ENCODE peak calls at places on chromosomes 12 and 14, in six cellular contexts. T is K562, L is GM12878, Y is GM12892, E is H1, Z is HepG2. K is an unnamed sample.
A peak's percentile ranks its signal among the peaks of the same experiment; 100 is the strongest.

GRCh38 chr14:105855893-105856675 is 329.7 kb downstream of the TMEM121 start:
- DNase-seq in T (no peak), L (no peak), Y (no peak), E (no peak), Z (no peak), K (peak; percentile 30)

GRCh38 chr12:42786400-42786799 is 196.9 kb upstream of the PRICKLE1 start:
- DNase-seq in T (no peak), L (no peak), Y (no peak), E (no peak), Z (no peak), K (no peak)

GRCh38 chr12:27657296-27657695 is 39.0 kb upstream of the REP15 start:
- DNase-seq in T (no peak), L (no peak), Y (no peak), E (no peak), Z (no peak), K (no peak)

GRCh38 chr12:69386921-69387320 is 27.4 kb downstream of the YEATS4 start:
- DNase-seq in T (no peak), L (no peak), Y (no peak), E (no peak), Z (no peak), K (no peak)

GRCh38 chr12:132765366-132765765 is 3.7 kb upstream of the ANKLE2 start:
- DNase-seq in T (peak; percentile 70), L (no peak), Y (no peak), E (no peak), Z (no peak), K (no peak)

GRCh38 chr14:100907240-100907639 is 3.7 kb upstream of the RTL1 start:
- DNase-seq in T (no peak), L (no peak), Y (no peak), E (no peak), Z (no peak), K (no peak)

GRCh38 chr12:4039927-4040326 is 166.7 kb upstream of the PARP11 start:
- DNase-seq in T (no peak), L (no peak), Y (no peak), E (no peak), Z (no peak), K (no peak)

GRCh38 chr12:40829738-40830144 is 137.5 kb downstream of the CNTN1 start:
- DNase-seq in T (no peak), L (no peak), Y (no peak), E (no peak), Z (no peak), K (no peak)

GRCh38 chr12:12081836-12082497 is 11.2 kb downstream of the BCL2L14 start:
- DNase-seq in T (peak; percentile 56), L (peak; percentile 39), Y (no peak), E (no peak), Z (peak; percentile 70), K (peak; percentile 60)

GRCh38 chr14:76375484-76375883 is 453 bp upstream of the ESRRB start:
- DNase-seq in T (no peak), L (no peak), Y (no peak), E (no peak), Z (no peak), K (no peak)

GRCh38 chr14:63542231-63542999 is 762 bp downstream of the PPP2R5E start:
- DNase-seq in T (peak; percentile 35), L (no peak), Y (peak; percentile 15), E (no peak), Z (no peak), K (no peak)

GRCh38 chr12:132925597-132926416 is 30.3 kb downstream of the ZNF605 start:
- DNase-seq in T (no peak), L (no peak), Y (no peak), E (no peak), Z (no peak), K (no peak)

GRCh38 chr14:86513056-86513455 is 983.1 kb downstream of the FLRT2 start:
- DNase-seq in T (no peak), L (no peak), Y (no peak), E (no peak), Z (no peak), K (no peak)

GRCh38 chr12:46237381-46238045 is 31.3 kb downstream of the SLC38A1 start:
- DNase-seq in T (no peak), L (no peak), Y (no peak), E (no peak), Z (no peak), K (no peak)

GRCh38 chr12:52865090-52865944 is 16.5 kb upstream of the KRT78 start:
- DNase-seq in T (peak; percentile 72), L (no peak), Y (no peak), E (no peak), Z (peak; percentile 56), K (peak; percentile 37)

GRCh38 chr12:32261638-32262037 is 137.7 kb upstream of the FGD4 start:
- DNase-seq in T (peak; percentile 29), L (no peak), Y (no peak), E (no peak), Z (peak; percentile 8), K (no peak)

GRCh38 chr12:73266206-73266605 is 994.0 kb downstream of the TRHDE start:
- DNase-seq in T (no peak), L (no peak), Y (no peak), E (no peak), Z (no peak), K (no peak)

GRCh38 chr12:112266473-112266872 is 115.8 kb downstream of the HECTD4 start:
- DNase-seq in T (no peak), L (no peak), Y (no peak), E (no peak), Z (no peak), K (no peak)

GRCh38 chr12:57738661-57739237 is at the start of gene AGAP2:
- DNase-seq in T (peak; percentile 23), L (no peak), Y (no peak), E (no peak), Z (no peak), K (no peak)

GRCh38 chr14:76917158-76917596 is 91.0 kb downstream of the LRRC74A start:
- DNase-seq in T (peak; percentile 62), L (no peak), Y (no peak), E (peak; percentile 56), Z (peak; percentile 80), K (no peak)

DNA sequence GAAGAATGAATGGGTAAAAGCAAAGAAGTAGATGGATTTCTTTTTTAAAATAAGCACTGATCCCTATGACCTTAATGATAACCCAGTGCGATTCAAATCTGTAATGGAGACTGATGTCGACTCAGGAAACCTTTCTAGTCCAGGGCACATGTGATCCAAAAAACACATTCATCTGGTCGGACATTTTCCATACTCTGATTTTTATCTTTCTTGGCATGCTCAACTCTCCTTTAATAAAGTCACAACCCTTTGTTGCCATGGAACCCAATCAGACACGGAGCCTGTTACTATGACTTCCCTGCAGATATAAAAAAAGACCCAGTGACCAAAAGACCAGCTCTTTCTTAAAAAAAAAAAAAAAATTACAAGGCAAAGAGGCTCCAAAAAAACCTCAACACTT is 27.9 kb downstream of the TMCC3 start:
- DNase-seq in T (no peak), L (no peak), Y (no peak), E (no peak), Z (no peak), K (no peak)
- TF ChIP-seq POLR2A in T (no peak), L (no peak), Y (no peak), E (no peak), Z (no peak), K (no peak)

GRCh38 chr12:128077211-128077916 is 189.6 kb upstream of the TMEM132C start:
- DNase-seq in T (no peak), L (no peak), Y (no peak), E (no peak), Z (no peak), K (no peak)
- TF ChIP-seq TAF1 in T (no peak), L (no peak), Y (no peak), E (no peak), Z (no peak), K (no peak)

GRCh38 chr12:64222011-64222765 is at the start of gene KICS2:
- DNase-seq in T (peak; percentile 96), L (peak; percentile 69), Y (peak; percentile 79), E (peak; percentile 70), Z (peak; percentile 82), K (peak; percentile 80)
- TF ChIP-seq POLR2A in T (peak; percentile 91), L (peak; percentile 99), Y (peak; percentile 92), E (peak; percentile 97), Z (peak; percentile 88), K (peak; percentile 88)

DNA sequence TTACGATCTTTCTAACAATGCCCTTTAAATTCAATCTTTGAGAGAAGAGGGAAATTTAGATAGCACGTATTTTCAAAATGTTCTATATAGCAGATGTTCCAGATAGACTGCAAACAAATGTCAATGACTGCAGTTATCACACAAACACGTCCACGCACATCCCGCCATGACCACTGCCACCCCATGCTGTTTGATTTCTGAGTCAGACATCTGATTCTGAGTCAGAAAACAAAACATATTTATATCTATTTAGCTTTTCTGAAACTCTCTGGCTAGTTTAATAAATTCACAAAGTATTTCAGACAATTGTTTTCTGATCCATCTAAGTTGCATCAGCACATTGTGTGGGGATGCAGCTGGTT is 105.9 kb upstream of the BCAT1 start:
- DNase-seq in T (peak; percentile 23), L (no peak), Y (no peak), E (no peak), Z (no peak), K (no peak)
- TF ChIP-seq TAF1 in T (no peak), L (peak; percentile 52), Y (peak; percentile 30), E (no peak), Z (no peak), K (no peak)

GRCh38 chr14:104724981-104725771 is 1.1 kb downstream of the ADSS1 start:
- DNase-seq in T (peak; percentile 61), L (no peak), Y (no peak), E (no peak), Z (peak; percentile 43), K (no peak)
- TF ChIP-seq POLR2A in T (no peak), L (no peak), Y (no peak), E (no peak), Z (no peak), K (no peak)

DNA sequence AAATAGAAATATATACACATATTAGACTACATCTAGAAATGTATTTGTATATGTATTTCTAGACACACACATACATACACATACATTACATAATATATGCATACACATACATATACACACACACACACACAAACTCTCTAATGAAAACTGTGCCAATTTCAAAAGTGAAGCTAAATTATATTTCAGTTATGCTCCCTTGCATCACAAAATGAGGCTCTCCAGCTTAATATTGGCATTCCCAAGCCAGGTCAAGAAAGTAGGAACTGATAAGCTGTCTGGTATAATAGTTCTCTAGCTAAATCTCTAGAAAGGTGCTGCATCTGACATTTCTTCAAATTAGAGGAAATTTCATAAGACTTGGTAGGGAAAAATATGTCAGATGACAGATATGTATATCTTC is 56.9 kb downstream of the GARIN6 start:
- DNase-seq in T (no peak), L (no peak), Y (no peak), E (no peak), Z (no peak), K (no peak)
- TF ChIP-seq TAF1 in T (no peak), L (no peak), Y (no peak), E (no peak), Z (no peak), K (no peak)

GRCh38 chr14:24042733-24043132 is 9.1 kb upstream of the CARMIL3 start:
- DNase-seq in T (no peak), L (no peak), Y (no peak), E (no peak), Z (no peak), K (no peak)
- TF ChIP-seq POLR2A in T (no peak), L (no peak), Y (no peak), E (no peak), Z (no peak), K (no peak)